ENCODE peak calls at places on chromosomes 6 and 20, in five cellular contexts. E is thoracic aorta, U is left ventricle myocardium inferior, H is pancreas, F is uterus. N is an unnamed sample.
A peak's percentile ranks its signal among the peaks of the same experiment; 100 is the strongest.

GRCh38 chr6:168371989-168372711 is 52.6 kb upstream of the DACT2 start:
- DNase-seq in E (no peak), U (no peak), H (no peak), F (no peak), N (no peak)

GRCh38 chr20:62925420-62926228 is 681 bp downstream of the DIDO1 start:
- DNase-seq in E (no peak), U (no peak), H (peak; percentile 33), F (no peak), N (peak; percentile 49)

GRCh38 chr6:4192173-4192572 is 56.8 kb upstream of the ECI2 start:
- DNase-seq in E (no peak), U (no peak), H (no peak), F (no peak), N (no peak)

GRCh38 chr20:20406306-20406705 is 38.4 kb downstream of the INSM1 start:
- DNase-seq in E (no peak), U (no peak), H (no peak), F (no peak), N (no peak)

GRCh38 chr6:127790571-127790970 is 110.3 kb downstream of the THEMIS start:
- DNase-seq in E (no peak), U (no peak), H (no peak), F (no peak), N (no peak)

GRCh38 chr6:163098827-163099469 is 315.6 kb upstream of the QKI start:
- DNase-seq in E (no peak), U (no peak), H (no peak), F (peak; percentile 55), N (no peak)

GRCh38 chr6:106097368-106098231 is 11.5 kb downstream of the PRDM1 start:
- DNase-seq in E (no peak), U (no peak), H (no peak), F (no peak), N (peak; percentile 43)

GRCh38 chr20:32984196-32984595 is 20.0 kb downstream of the SUN5 start:
- DNase-seq in E (no peak), U (no peak), H (no peak), F (no peak), N (no peak)

GRCh38 chr20:4076671-4077070 is 61.3 kb upstream of the RNF24 start:
- DNase-seq in E (no peak), U (no peak), H (peak; percentile 38), F (no peak), N (no peak)

GRCh38 chr6:42942444-42942843 is 13.2 kb downstream of the CNPY3 start:
- DNase-seq in E (no peak), U (no peak), H (no peak), F (no peak), N (no peak)

GRCh38 chr20:37758332-37758731 is 64.5 kb downstream of the CTNNBL1 start:
- DNase-seq in E (no peak), U (peak; percentile 18), H (no peak), F (no peak), N (no peak)

GRCh38 chr20:61543086-61543485 is 291.0 kb downstream of the CDH4 start:
- DNase-seq in E (no peak), U (no peak), H (no peak), F (no peak), N (no peak)

GRCh38 chr20:18094191-18094590 is 36.5 kb upstream of the OVOL2 start:
- DNase-seq in E (no peak), U (no peak), H (no peak), F (no peak), N (no peak)
- H3K4me3 ChIP-seq in E (no peak overlapping the region), U (no peak overlapping the region), H (no peak overlapping the region), F (no peak overlapping the region), N (no peak overlapping the region)

GRCh38 chr6:135182993-135183531 is 2.0 kb downstream of the MYB start:
- DNase-seq in E (no peak), U (no peak), H (peak; percentile 42), F (no peak), N (peak; percentile 18)

GRCh38 chr6:135180458-135181332 is at the start of gene MYB:
- DNase-seq in E (no peak), U (peak; percentile 34), H (peak; percentile 43), F (peak; percentile 35), N (peak; percentile 51)

GRCh38 chr6:135183532-135184440 is 2.7 kb downstream of the MYB start:
- DNase-seq in E (no peak), U (no peak), H (peak; percentile 28), F (peak; percentile 22), N (peak; percentile 49)

GRCh38 chr6:135181333-135182119 is 418 bp downstream of the MYB start:
- DNase-seq in E (no peak), U (no peak), H (no peak), F (no peak), N (no peak)

DNA sequence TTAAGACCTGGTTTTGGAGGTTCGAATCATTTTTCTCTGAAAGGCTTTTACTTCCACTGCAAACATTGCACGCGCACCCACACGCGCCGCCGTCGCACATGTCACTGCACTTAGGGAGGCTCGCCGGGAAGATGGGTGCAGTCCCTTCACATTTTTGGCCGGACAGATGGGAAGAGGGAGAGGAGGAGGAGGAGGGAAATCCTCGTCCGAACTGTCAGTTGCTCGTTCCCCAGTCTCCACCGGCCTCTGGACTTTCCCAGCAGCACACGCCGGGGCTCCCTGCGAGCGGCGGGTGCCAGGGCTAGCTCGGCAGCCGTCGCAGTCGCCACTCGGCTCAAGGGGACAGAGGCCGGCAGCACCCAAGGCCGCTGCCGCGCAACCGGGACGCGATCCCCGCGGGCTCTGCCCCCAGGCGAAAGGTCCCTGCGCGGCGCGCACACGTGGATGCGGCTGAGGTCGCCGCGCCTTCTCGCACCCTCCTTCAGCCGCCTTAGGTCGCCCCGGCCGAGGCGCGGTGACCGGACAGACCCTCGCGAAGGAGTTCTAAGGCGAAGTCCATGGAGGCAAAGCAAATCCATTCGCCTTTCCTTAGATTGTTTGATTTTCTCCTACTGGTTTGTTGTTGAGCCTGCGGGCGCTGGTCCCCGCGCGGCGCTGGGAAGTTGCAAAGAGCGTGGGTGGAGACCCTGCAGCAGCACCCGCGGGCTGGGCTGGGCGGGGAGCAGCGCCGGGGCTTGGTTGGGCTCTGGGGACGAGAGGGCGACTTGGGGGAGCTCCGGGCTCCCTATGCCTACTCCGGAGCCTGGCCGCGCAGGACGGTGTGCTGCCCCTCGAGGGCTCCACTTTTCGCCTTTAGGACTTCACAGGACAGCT is 1.2 kb downstream of the MYB start:
- DNase-seq in E (no peak), U (no peak), H (peak; percentile 21), F (peak; percentile 13), N (no peak)
- H3K27me3 ChIP-seq in E (no peaks in the 10 kb centered on the region), U (peaks cover 60% of the 10 kb centered on the region), H (no peaks in the 10 kb centered on the region), F (no peaks in the 10 kb centered on the region), N (no peaks in the 10 kb centered on the region)

GRCh38 chr6:99458319-99458718 is 33.2 kb upstream of the PNISR start:
- DNase-seq in E (no peak), U (no peak), H (no peak), F (no peak), N (no peak)
- TF ChIP-seq CTCF in E (no peak), U (peak; percentile 13), H (no peak), F (no peak), N (peak; percentile 8)

GRCh38 chr6:134004714-134005113 is 47.7 kb downstream of the SLC2A12 start:
- DNase-seq in E (no peak), U (no peak), H (no peak), F (no peak), N (no peak)

GRCh38 chr6:134002821-134003220 is 49.6 kb downstream of the SLC2A12 start:
- DNase-seq in E (no peak), U (no peak), H (no peak), F (no peak), N (no peak)

GRCh38 chr6:134000443-134000842 is 47.4 kb downstream of the TBPL1 start:
- DNase-seq in E (no peak), U (no peak), H (no peak), F (no peak), N (no peak)

GRCh38 chr6:134005824-134006223 is 46.6 kb downstream of the SLC2A12 start:
- DNase-seq in E (no peak), U (no peak), H (no peak), F (no peak), N (no peak)

GRCh38 chr6:134003542-134003951 is 48.9 kb downstream of the SLC2A12 start:
- DNase-seq in E (no peak), U (no peak), H (no peak), F (no peak), N (no peak)
- H3K4me3 ChIP-seq in E (no peak overlapping the region), U (no peak overlapping the region), H (no peak overlapping the region), F (no peak overlapping the region), N (no peak overlapping the region)

DNA sequence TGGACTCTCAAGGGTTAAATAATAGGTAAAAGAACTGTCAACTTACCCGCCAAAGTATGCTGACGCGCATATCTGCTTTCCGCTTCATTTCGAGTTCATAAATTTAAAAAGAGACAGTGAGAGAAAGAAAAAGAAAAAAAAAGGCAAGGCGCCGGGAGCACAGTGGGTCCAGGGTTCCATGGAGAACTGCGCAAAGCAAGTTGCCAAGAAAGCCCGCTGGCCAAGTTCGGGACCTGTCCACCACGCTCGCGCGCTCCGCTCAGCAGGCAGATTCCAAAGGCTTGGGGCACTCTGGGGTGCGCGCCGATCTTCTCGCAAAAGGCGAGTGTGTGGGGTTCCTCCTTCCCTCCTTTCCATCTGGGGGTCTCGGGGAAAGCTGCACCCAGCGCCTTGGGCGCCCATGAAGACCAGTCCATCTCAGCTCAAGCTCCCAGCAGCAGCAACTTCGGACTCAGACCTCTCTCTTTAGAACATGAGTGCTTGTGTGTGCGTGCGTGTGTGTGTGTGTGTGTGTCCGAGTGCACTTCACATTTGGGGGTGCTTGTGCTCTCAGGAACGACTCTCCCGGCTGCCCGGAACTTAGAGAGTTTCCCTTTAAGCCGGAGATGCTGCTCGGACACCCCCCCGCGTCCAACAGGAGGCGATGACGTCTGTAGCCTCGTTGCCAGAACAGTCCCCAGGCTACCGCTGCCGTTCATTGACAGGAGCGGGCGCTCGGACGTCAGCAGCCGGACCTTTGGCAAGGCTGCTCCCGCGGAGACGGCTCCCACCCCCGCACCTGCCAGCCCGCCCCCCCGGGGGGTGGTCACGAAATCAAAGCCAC is 180.0 kb downstream of the TBXT start:
- DNase-seq in E (no peak), U (peak; percentile 87), H (peak; percentile 45), F (peak; percentile 90), N (peak; percentile 93)
- H3K27me3 ChIP-seq in E (peaks cover 4% of the 10 kb centered on the region), U (peaks cover 81% of the 10 kb centered on the region), H (no peaks in the 10 kb centered on the region), F (no peaks in the 10 kb centered on the region), N (no peaks in the 10 kb centered on the region)

GRCh38 chr20:60057123-60057865 is 99.1 kb downstream of the CDH26 start:
- DNase-seq in E (no peak), U (peak; percentile 59), H (peak; percentile 40), F (peak; percentile 49), N (peak; percentile 66)
- TF ChIP-seq CTCF in E (peak; percentile 85), U (peak; percentile 90), H (peak; percentile 74), F (peak; percentile 81), N (peak; percentile 77)

GRCh38 chr20:10172998-10173655 is 45.5 kb upstream of the SNAP25 start:
- DNase-seq in E (no peak), U (no peak), H (no peak), F (no peak), N (no peak)
- H3K4me3 ChIP-seq in E (peak overlapping the region; percentile 78), U (no peak overlapping the region), H (no peak overlapping the region), F (no peak overlapping the region), N (no peak overlapping the region)

DNA sequence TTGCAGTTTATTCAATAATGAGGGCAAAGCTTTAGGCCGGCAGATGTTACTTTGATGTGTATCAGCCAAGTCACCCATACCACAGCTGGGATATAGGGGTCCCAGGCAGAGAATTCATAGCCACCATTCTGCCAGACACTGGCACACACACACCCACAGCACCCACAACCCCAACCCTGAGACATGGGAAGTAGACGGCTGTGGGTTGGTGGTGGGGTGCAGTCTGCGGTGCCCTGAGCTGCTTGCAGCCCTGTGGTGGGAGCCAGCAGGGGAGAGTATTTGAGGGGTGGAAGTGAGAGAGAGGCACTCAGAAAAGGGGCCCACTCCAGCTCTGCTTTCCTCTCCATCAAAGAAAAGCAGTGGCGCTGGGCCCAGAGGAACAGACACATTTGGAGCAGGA is 125.3 kb downstream of the FOXO3 start:
- DNase-seq in E (no peak), U (no peak), H (no peak), F (no peak), N (no peak)
- H3K27me3 ChIP-seq in E (no peaks in the 10 kb centered on the region), U (no peaks in the 10 kb centered on the region), H (no peaks in the 10 kb centered on the region), F (no peaks in the 10 kb centered on the region), N (no peaks in the 10 kb centered on the region)

N was measured in testis.